ENCODE peak calls at places on chromosome 15, in eight cellular contexts. One of them, this sample, is unnamed.

GRCh38 chr15:38226867-38227266 is 25.8 kb upstream of the SPRED1 start:
- DNase-seq in GM13976: no peak
- DNase-seq in H4: peak
- DNase-seq in A549: peak
- DNase-seq in OCI-LY7: no peak
- DNase-seq in fibroblast of lung: peak
- DNase-seq in stimulated activated CD4-positive, alpha-beta T cell treated with anti-CD3 and anti-CD28 coated beads, Interleukin-1b, Interleukin-23, amount 100 ng/mL, for 48 hours: no peak
- DNase-seq in activated naive CD4-positive, alpha-beta T cell treated with anti-CD3 and anti-CD28 coated beads, Interleukin-2, amount 10 ng/mL, durations not matched to agents 7 days and 5 days: no peak
- DNase-seq in this sample: peak

GRCh38 chr15:98069256-98069655 is 108.8 kb downstream of the ARRDC4 start:
- DNase-seq in GM13976: no peak
- DNase-seq in A549: no peak
- DNase-seq in OCI-LY7: no peak
- DNase-seq in fibroblast of lung: no peak
- DNase-seq in activated naive CD4-positive, alpha-beta T cell treated with anti-CD3 and anti-CD28 coated beads, Interleukin-2, amount 10 ng/mL, durations not matched to agents 7 days and 5 days: no peak
- DNase-seq in stimulated activated CD4-positive, alpha-beta T cell treated with anti-CD3 and anti-CD28 coated beads, Interleukin-1b, Interleukin-23, amount 100 ng/mL, for 48 hours: no peak
- DNase-seq in H4: no peak
- DNase-seq in this sample: no peak

GRCh38 chr15:75123395-75123794 is 78.3 kb upstream of the C15orf39 start:
- DNase-seq in OCI-LY7: no peak
- DNase-seq in stimulated activated CD4-positive, alpha-beta T cell treated with anti-CD3 and anti-CD28 coated beads, Interleukin-1b, Interleukin-23, amount 100 ng/mL, for 48 hours: no peak
- DNase-seq in fibroblast of lung: peak
- DNase-seq in activated naive CD4-positive, alpha-beta T cell treated with anti-CD3 and anti-CD28 coated beads, Interleukin-2, amount 10 ng/mL, durations not matched to agents 7 days and 5 days: no peak
- DNase-seq in GM13976: no peak
- DNase-seq in H4: peak
- DNase-seq in A549: no peak
- DNase-seq in this sample: no peak

GRCh38 chr15:40991355-40991754 is 38.1 kb downstream of the CHAC1 start:
- DNase-seq in activated naive CD4-positive, alpha-beta T cell treated with anti-CD3 and anti-CD28 coated beads, Interleukin-2, amount 10 ng/mL, durations not matched to agents 7 days and 5 days: no peak
- DNase-seq in GM13976: no peak
- DNase-seq in A549: no peak
- DNase-seq in fibroblast of lung: no peak
- DNase-seq in H4: no peak
- DNase-seq in OCI-LY7: no peak
- DNase-seq in stimulated activated CD4-positive, alpha-beta T cell treated with anti-CD3 and anti-CD28 coated beads, Interleukin-1b, Interleukin-23, amount 100 ng/mL, for 48 hours: no peak
- DNase-seq in this sample: no peak

GRCh38 chr15:55990516-55990915 is 2.9 kb downstream of the NEDD4 start:
- DNase-seq in stimulated activated CD4-positive, alpha-beta T cell treated with anti-CD3 and anti-CD28 coated beads, Interleukin-1b, Interleukin-23, amount 100 ng/mL, for 48 hours: no peak
- DNase-seq in OCI-LY7: no peak
- DNase-seq in A549: no peak
- DNase-seq in GM13976: no peak
- DNase-seq in H4: no peak
- DNase-seq in fibroblast of lung: no peak
- DNase-seq in activated naive CD4-positive, alpha-beta T cell treated with anti-CD3 and anti-CD28 coated beads, Interleukin-2, amount 10 ng/mL, durations not matched to agents 7 days and 5 days: no peak
- DNase-seq in this sample: no peak

GRCh38 chr15:95598456-95598855 is 732.0 kb upstream of the NR2F2 start:
- DNase-seq in A549: no peak
- DNase-seq in fibroblast of lung: no peak
- DNase-seq in OCI-LY7: no peak
- DNase-seq in stimulated activated CD4-positive, alpha-beta T cell treated with anti-CD3 and anti-CD28 coated beads, Interleukin-1b, Interleukin-23, amount 100 ng/mL, for 48 hours: no peak
- DNase-seq in activated naive CD4-positive, alpha-beta T cell treated with anti-CD3 and anti-CD28 coated beads, Interleukin-2, amount 10 ng/mL, durations not matched to agents 7 days and 5 days: no peak
- DNase-seq in H4: no peak
- DNase-seq in GM13976: no peak
- DNase-seq in this sample: no peak

GRCh38 chr15:49036650-49037545 is 9.3 kb downstream of the SECISBP2L start:
- DNase-seq in activated naive CD4-positive, alpha-beta T cell treated with anti-CD3 and anti-CD28 coated beads, Interleukin-2, amount 10 ng/mL, durations not matched to agents 7 days and 5 days: no peak
- DNase-seq in OCI-LY7: no peak
- DNase-seq in A549: no peak
- DNase-seq in GM13976: no peak
- DNase-seq in stimulated activated CD4-positive, alpha-beta T cell treated with anti-CD3 and anti-CD28 coated beads, Interleukin-1b, Interleukin-23, amount 100 ng/mL, for 48 hours: no peak
- DNase-seq in fibroblast of lung: peak
- DNase-seq in H4: no peak
- DNase-seq in this sample: no peak

GRCh38 chr15:58383876-58384275 is 47.9 kb upstream of the LIPC start:
- DNase-seq in GM13976: no peak
- DNase-seq in OCI-LY7: no peak
- DNase-seq in stimulated activated CD4-positive, alpha-beta T cell treated with anti-CD3 and anti-CD28 coated beads, Interleukin-1b, Interleukin-23, amount 100 ng/mL, for 48 hours: peak
- DNase-seq in activated naive CD4-positive, alpha-beta T cell treated with anti-CD3 and anti-CD28 coated beads, Interleukin-2, amount 10 ng/mL, durations not matched to agents 7 days and 5 days: no peak
- DNase-seq in fibroblast of lung: no peak
- DNase-seq in H4: no peak
- DNase-seq in A549: no peak
- DNase-seq in this sample: no peak

GRCh38 chr15:83871808-83872559 is 218.1 kb downstream of the ADAMTSL3 start:
- DNase-seq in A549: no peak
- DNase-seq in OCI-LY7: no peak
- DNase-seq in stimulated activated CD4-positive, alpha-beta T cell treated with anti-CD3 and anti-CD28 coated beads, Interleukin-1b, Interleukin-23, amount 100 ng/mL, for 48 hours: no peak
- DNase-seq in activated naive CD4-positive, alpha-beta T cell treated with anti-CD3 and anti-CD28 coated beads, Interleukin-2, amount 10 ng/mL, durations not matched to agents 7 days and 5 days: no peak
- DNase-seq in H4: peak
- DNase-seq in GM13976: peak
- DNase-seq in fibroblast of lung: peak
- DNase-seq in this sample: no peak

GRCh38 chr15:43723151-43723550 is 23.1 kb upstream of the PDIA3 start:
- DNase-seq in fibroblast of lung: no peak
- DNase-seq in GM13976: no peak
- DNase-seq in H4: no peak
- DNase-seq in stimulated activated CD4-positive, alpha-beta T cell treated with anti-CD3 and anti-CD28 coated beads, Interleukin-1b, Interleukin-23, amount 100 ng/mL, for 48 hours: no peak
- DNase-seq in OCI-LY7: no peak
- DNase-seq in activated naive CD4-positive, alpha-beta T cell treated with anti-CD3 and anti-CD28 coated beads, Interleukin-2, amount 10 ng/mL, durations not matched to agents 7 days and 5 days: no peak
- DNase-seq in A549: no peak
- DNase-seq in this sample: no peak

GRCh38 chr15:101446527-101447167 is 42.9 kb downstream of the PCSK6 start:
- DNase-seq in fibroblast of lung: no peak
- DNase-seq in stimulated activated CD4-positive, alpha-beta T cell treated with anti-CD3 and anti-CD28 coated beads, Interleukin-1b, Interleukin-23, amount 100 ng/mL, for 48 hours: peak
- DNase-seq in activated naive CD4-positive, alpha-beta T cell treated with anti-CD3 and anti-CD28 coated beads, Interleukin-2, amount 10 ng/mL, durations not matched to agents 7 days and 5 days: no peak
- DNase-seq in H4: no peak
- DNase-seq in OCI-LY7: no peak
- DNase-seq in GM13976: no peak
- DNase-seq in A549: no peak
- DNase-seq in this sample: no peak

GRCh38 chr15:57476533-57476975 is 100.2 kb downstream of the CGNL1 start:
- DNase-seq in activated naive CD4-positive, alpha-beta T cell treated with anti-CD3 and anti-CD28 coated beads, Interleukin-2, amount 10 ng/mL, durations not matched to agents 7 days and 5 days: no peak
- DNase-seq in GM13976: no peak
- DNase-seq in OCI-LY7: no peak
- DNase-seq in stimulated activated CD4-positive, alpha-beta T cell treated with anti-CD3 and anti-CD28 coated beads, Interleukin-1b, Interleukin-23, amount 100 ng/mL, for 48 hours: no peak
- DNase-seq in H4: peak
- DNase-seq in A549: no peak
- DNase-seq in fibroblast of lung: peak
- DNase-seq in this sample: no peak

GRCh38 chr15:77629070-77630030 is 3.4 kb downstream of the LINGO1 start:
- DNase-seq in stimulated activated CD4-positive, alpha-beta T cell treated with anti-CD3 and anti-CD28 coated beads, Interleukin-1b, Interleukin-23, amount 100 ng/mL, for 48 hours: no peak
- DNase-seq in OCI-LY7: no peak
- DNase-seq in A549: no peak
- DNase-seq in GM13976: no peak
- DNase-seq in activated naive CD4-positive, alpha-beta T cell treated with anti-CD3 and anti-CD28 coated beads, Interleukin-2, amount 10 ng/mL, durations not matched to agents 7 days and 5 days: no peak
- DNase-seq in fibroblast of lung: no peak
- DNase-seq in H4: no peak
- DNase-seq in this sample: peak

GRCh38 chr15:77225088-77225487 is 154.2 kb upstream of the TSPAN3 start:
- DNase-seq in OCI-LY7: no peak
- DNase-seq in GM13976: no peak
- DNase-seq in stimulated activated CD4-positive, alpha-beta T cell treated with anti-CD3 and anti-CD28 coated beads, Interleukin-1b, Interleukin-23, amount 100 ng/mL, for 48 hours: no peak
- DNase-seq in A549: no peak
- DNase-seq in fibroblast of lung: no peak
- DNase-seq in H4: no peak
- DNase-seq in activated naive CD4-positive, alpha-beta T cell treated with anti-CD3 and anti-CD28 coated beads, Interleukin-2, amount 10 ng/mL, durations not matched to agents 7 days and 5 days: no peak
- DNase-seq in this sample: no peak

This sample was measured in pancreas.